ENCODE peak calls at places on chromosome 4, in seven cellular contexts. C, L, K, W, Z, Q and R are unnamed samples. For H3K27me3, the result is how much of the 10 kb centered on the place peaks cover.

GRCh38 chr4:94304365-94304971 is 38.2 kb downstream of the HPGDS start:
- DNase-seq in C (peak), L (no peak), K (no peak), W (no peak), Z (no peak), Q (no peak), R (peak)

GRCh38 chr4:38024203-38024504 is 64.0 kb downstream of the PTTG2 start:
- DNase-seq in C (no peak), L (no peak), K (no peak), W (no peak), Z (no peak), Q (no peak), R (no peak)

GRCh38 chr4:89535251-89535650 is 227.7 kb upstream of the GPRIN3 start:
- DNase-seq in C (no peak), L (no peak), K (no peak), W (no peak), Z (no peak), Q (no peak), R (no peak)

GRCh38 chr4:16120720-16121119 is 36.9 kb upstream of the PROM1 start:
- DNase-seq in C (no peak), L (no peak), K (no peak), W (no peak), Z (no peak), Q (no peak), R (no peak)

GRCh38 chr4:26952891-26953290 is 92.2 kb downstream of the STIM2 start:
- DNase-seq in C (no peak), L (no peak), K (no peak), W (no peak), Z (no peak), Q (no peak), R (no peak)

GRCh38 chr4:81257021-81257420 is 42.0 kb upstream of the PRKG2 start:
- DNase-seq in C (no peak), L (no peak), K (no peak), W (no peak), Z (no peak), Q (no peak), R (no peak)

GRCh38 chr4:3472411-3473141 is 9.5 kb downstream of the DOK7 start:
- DNase-seq in C (no peak), L (no peak), K (peak), W (no peak), Z (no peak), Q (no peak), R (no peak)

GRCh38 chr4:155667538-155668511 is 1.2 kb downstream of the GUCY1A1 start:
- DNase-seq in C (peak), L (peak), K (peak), W (no peak), Z (no peak), Q (peak), R (no peak)

GRCh38 chr4:6751611-6752485 is 30.7 kb upstream of the KIAA0232 start:
- DNase-seq in C (peak), L (no peak), K (no peak), W (no peak), Z (no peak), Q (no peak), R (no peak)

GRCh38 chr4:77473509-77473908 is 132.1 kb upstream of the CXCL13 start:
- DNase-seq in C (peak), L (no peak), K (no peak), W (no peak), Z (no peak), Q (no peak), R (no peak)

GRCh38 chr4:11608992-11609391 is 180.3 kb upstream of the HS3ST1 start:
- DNase-seq in C (no peak), L (no peak), K (no peak), W (no peak), Z (no peak), Q (no peak), R (no peak)

GRCh38 chr4:43471950-43472349 is 579.4 kb downstream of the GRXCR1 start:
- DNase-seq in C (no peak), L (no peak), K (no peak), W (no peak), Z (no peak), Q (no peak), R (no peak)

GRCh38 chr4:126899382-126899801 is 733.4 kb upstream of the INTU start:
- DNase-seq in C (no peak), L (peak), K (no peak), W (no peak), Z (no peak), Q (no peak), R (no peak)

GRCh38 chr4:116229420-116229819 is 856.0 kb downstream of the TRAM1L1 start:
- DNase-seq in C (no peak), L (no peak), K (no peak), W (no peak), Z (no peak), Q (no peak), R (no peak)

GRCh38 chr4:40971346-40971745 is 221.6 kb downstream of the NSUN7 start:
- DNase-seq in C (no peak), L (no peak), K (no peak), W (no peak), Z (no peak), Q (no peak), R (no peak)

GRCh38 chr4:99574530-99575314 is at the start of gene MTTP:
- DNase-seq in C (no peak), L (no peak), K (no peak), W (no peak), Z (no peak), Q (no peak), R (no peak)

GRCh38 chr4:99572527-99573240 is 1.9 kb upstream of the MTTP start:
- DNase-seq in C (no peak), L (no peak), K (no peak), W (no peak), Z (no peak), Q (no peak), R (no peak)

GRCh38 chr4:99578679-99579078 is 4.1 kb downstream of the MTTP start:
- DNase-seq in C (no peak), L (no peak), K (no peak), W (no peak), Z (no peak), Q (no peak), R (no peak)

GRCh38 chr4:99573735-99574368 is 772 bp upstream of the MTTP start:
- DNase-seq in C (no peak), L (no peak), K (no peak), W (no peak), Z (no peak), Q (no peak), R (no peak)
- H3K27me3 ChIP-seq in C (under half), L (under half), K (under half), W (under half), Z (under half), Q (under half), R (under half)

GRCh38 chr4:139559692-139560091 is 3.7 kb upstream of the SETD7 start:
- DNase-seq in C (no peak), L (no peak), K (no peak), W (no peak), Z (no peak), Q (no peak), R (no peak)
- H3K27me3 ChIP-seq in C (under half), L (under half), K (under half), W (under half), Z (under half), Q (under half), R (under half)

DNA sequence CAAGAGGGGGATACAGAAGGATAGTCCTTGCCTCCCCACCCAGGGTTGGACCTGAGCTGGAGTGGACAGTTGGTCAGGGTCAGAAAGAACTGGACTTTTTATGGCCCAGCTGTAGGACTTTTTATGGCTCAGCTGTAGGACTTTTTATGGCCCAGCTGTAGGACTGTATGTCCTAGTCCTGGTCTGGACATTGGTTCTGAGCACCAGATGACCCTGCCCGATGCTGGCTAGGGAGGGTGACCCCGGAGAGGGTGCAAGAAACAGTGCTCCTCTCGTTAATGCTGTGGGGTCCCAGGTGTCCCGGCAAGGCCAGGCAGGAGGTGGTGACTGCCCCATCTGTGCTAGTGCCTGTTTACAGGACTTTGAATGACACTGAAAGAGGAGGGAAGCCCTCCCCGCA is 2.0 kb upstream of the LETM1 start:
- DNase-seq in C (no peak), L (no peak), K (no peak), W (no peak), Z (no peak), Q (no peak), R (no peak)
- H3K27me3 ChIP-seq in C (under half), L (under half), K (under half), W (under half), Z (under half), Q (under half), R (under half)

GRCh38 chr4:54104907-54105306 is 4.9 kb downstream of the GSX2 start:
- DNase-seq in C (no peak), L (no peak), K (no peak), W (no peak), Z (no peak), Q (no peak), R (no peak)
- H3K27me3 ChIP-seq in C (half or more), L (half or more), K (half or more), W (under half), Z (under half), Q (half or more), R (half or more)

GRCh38 chr4:110634320-110635154 is 11.7 kb upstream of the PITX2 start:
- DNase-seq in C (no peak), L (no peak), K (no peak), W (no peak), Z (no peak), Q (no peak), R (no peak)

GRCh38 chr4:110636677-110637407 is 14.0 kb upstream of the PITX2 start:
- DNase-seq in C (no peak), L (no peak), K (peak), W (no peak), Z (no peak), Q (no peak), R (no peak)

GRCh38 chr4:110633358-110634319 is 10.8 kb upstream of the PITX2 start:
- DNase-seq in C (no peak), L (no peak), K (peak), W (no peak), Z (no peak), Q (no peak), R (no peak)

GRCh38 chr4:110636231-110636676 is 13.4 kb upstream of the PITX2 start:
- DNase-seq in C (no peak), L (no peak), K (peak), W (no peak), Z (no peak), Q (no peak), R (no peak)

DNA sequence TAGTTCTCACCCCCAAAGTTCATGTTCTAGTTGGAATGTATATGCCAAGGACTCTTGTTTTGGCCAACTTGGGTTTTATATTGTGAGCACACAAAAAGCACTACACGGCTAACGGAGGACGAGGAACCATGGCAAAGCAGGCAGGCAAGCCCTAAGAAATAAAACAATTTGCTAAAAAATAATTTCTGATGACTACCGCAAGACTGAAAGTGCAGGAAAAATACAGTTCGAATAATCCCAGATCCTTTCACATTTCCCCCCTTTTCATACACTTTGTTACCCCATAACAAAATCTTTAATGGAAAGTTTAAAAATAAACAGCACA is 12.2 kb upstream of the PITX2 start:
- DNase-seq in C (no peak), L (no peak), K (no peak), W (no peak), Z (no peak), Q (no peak), R (no peak)
- H3K27me3 ChIP-seq in C (half or more), L (half or more), K (under half), W (under half), Z (under half), Q (half or more), R (half or more)

DNA sequence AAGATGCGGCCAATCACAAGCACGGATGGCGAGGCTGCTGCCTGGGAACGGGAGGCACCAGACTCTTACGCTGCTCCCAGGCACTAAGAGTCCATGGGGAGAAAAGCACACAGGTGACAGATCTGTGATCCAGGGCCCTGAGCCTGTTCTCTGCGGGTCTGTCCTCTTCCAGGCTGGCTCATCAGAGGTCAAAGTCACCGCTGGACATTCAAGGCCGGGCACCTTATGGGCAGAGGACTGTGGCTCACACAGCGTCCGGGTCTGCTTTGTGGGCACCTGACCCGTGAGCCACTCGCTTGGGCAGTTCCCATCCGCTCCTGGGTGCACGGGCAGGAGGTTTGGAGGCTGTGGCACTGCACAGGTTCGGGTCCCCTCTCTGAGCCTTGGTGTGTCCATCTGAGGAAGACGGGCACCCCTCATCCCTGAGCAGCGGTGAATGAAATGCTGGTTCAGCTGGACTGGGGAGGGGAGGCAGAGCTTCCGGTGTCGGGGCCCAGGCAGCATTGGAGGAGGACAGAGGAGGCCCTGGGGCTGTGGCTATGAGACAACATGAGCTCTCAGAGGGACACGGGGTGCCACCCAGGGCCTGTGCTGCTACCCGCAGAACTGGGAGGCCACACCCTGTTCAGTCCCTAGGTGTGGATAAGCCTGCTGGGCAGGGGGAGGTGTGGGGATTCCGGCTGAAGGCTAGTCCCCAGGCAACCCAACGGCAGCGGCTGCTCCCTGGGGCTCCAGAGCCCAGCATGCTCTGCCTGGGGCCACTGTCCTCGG is 61.2 kb upstream of the AFAP1 start:
- DNase-seq in C (no peak), L (no peak), K (no peak), W (no peak), Z (no peak), Q (no peak), R (no peak)
- H3K27me3 ChIP-seq in C (under half), L (under half), K (under half), W (under half), Z (under half), Q (under half), R (under half)

GRCh38 chr4:1058198-1058996 is 47.0 kb downstream of the FGFRL1 start:
- DNase-seq in C (no peak), L (no peak), K (no peak), W (no peak), Z (peak), Q (no peak), R (no peak)

GRCh38 chr4:1057403-1057745 is 45.9 kb downstream of the FGFRL1 start:
- DNase-seq in C (no peak), L (no peak), K (no peak), W (no peak), Z (no peak), Q (no peak), R (no peak)

GRCh38 chr4:1053080-1053661 is 41.7 kb downstream of the FGFRL1 start:
- DNase-seq in C (no peak), L (no peak), K (no peak), W (no peak), Z (peak), Q (no peak), R (no peak)

GRCh38 chr4:1056671-1057402 is 45.4 kb downstream of the FGFRL1 start:
- DNase-seq in C (no peak), L (no peak), K (no peak), W (no peak), Z (peak), Q (no peak), R (no peak)

DNA sequence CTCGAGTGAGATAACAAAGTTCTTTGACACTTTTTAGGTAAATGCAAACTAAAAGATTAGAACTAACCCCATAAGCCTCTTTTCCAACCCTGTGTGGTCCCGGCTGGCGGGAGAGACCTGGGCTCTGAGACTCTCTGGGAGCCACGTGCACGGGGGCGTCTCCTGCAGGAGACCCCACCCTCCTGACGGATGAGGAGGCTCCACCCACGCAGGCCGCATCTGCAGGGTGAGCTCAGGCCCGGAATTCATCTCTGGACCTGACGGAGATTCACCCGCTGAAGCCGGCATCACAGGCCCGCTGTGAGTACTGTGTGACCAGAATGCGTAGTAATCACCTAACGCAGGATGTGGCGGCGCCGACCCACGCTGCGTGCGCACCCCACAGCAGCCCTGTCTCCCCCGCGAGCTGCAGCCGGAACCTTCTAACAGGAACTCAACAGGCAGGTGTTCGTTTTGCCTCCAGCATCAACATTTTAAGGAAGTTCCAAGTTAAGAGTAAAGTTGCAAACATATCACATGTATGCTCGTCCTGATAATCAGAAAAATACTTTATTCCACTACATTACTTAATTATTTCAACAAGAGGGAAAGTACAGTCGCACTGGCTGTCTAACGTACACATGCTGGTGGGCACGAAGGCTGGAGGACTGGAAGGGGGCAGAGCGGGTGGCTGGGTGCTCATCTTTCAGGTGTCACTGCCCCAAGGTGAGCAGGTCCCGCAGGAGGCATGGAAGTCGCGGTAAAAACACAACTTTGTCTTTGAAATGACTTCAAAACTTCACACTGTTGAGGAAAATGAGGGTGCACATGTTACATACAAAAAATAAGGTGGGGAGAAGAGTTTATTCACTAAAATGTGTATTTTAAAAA is 44.5 kb downstream of the FGFRL1 start:
- DNase-seq in C (peak), L (no peak), K (peak), W (peak), Z (peak), Q (no peak), R (no peak)
- H3K27me3 ChIP-seq in C (under half), L (half or more), K (half or more), W (under half), Z (under half), Q (half or more), R (half or more)

GRCh38 chr4:174517502-174517901 is 4.8 kb downstream of the HPGD start:
- DNase-seq in C (no peak), L (no peak), K (no peak), W (no peak), Z (no peak), Q (no peak), R (no peak)

GRCh38 chr4:174522183-174523002 is at the start of gene HPGD:
- DNase-seq in C (peak), L (peak), K (peak), W (peak), Z (no peak), Q (peak), R (peak)

GRCh38 chr4:174521800-174522182 is 497 bp downstream of the HPGD start:
- DNase-seq in C (peak), L (no peak), K (peak), W (no peak), Z (no peak), Q (no peak), R (no peak)

GRCh38 chr4:174523003-174523693 is 860 bp upstream of the HPGD start:
- DNase-seq in C (no peak), L (no peak), K (no peak), W (no peak), Z (no peak), Q (peak), R (no peak)

DNA sequence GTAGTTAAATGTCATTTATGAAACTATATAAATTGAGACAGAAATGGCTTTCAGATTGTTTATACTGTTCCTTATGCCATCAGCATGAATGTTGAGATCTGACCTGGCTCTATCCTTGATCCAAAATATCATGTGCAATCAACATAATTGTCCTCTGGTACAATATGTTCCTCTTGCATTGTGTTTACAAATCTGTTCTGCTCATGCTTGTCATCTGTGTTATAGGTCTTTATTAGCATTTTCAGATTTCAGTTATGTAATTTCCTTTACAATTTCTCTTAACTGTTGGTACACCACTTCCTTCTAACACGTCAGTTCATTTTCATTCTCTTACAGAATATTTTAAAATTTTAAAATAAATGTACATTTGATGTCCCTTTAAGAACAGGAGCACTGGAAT is 1.6 kb downstream of the HPGD start:
- DNase-seq in C (peak), L (no peak), K (no peak), W (no peak), Z (no peak), Q (no peak), R (no peak)
- H3K27me3 ChIP-seq in C (under half), L (under half), K (under half), W (under half), Z (under half), Q (under half), R (under half)

GRCh38 chr4:189162073-189162789 is 778.4 kb upstream of the FRG1 start:
- DNase-seq in C (no peak), L (no peak), K (no peak), W (no peak), Z (no peak), Q (no peak), R (no peak)
- H3K27me3 ChIP-seq in C (under half), L (under half), K (under half), W (under half), Z (under half), Q (under half), R (under half)